ENCODE peak calls at places on chromosomes 11 and 22, in six cellular contexts. S is cerebellar nuclear complex; P is HS-27A; K is activated naive CD4-positive, alpha-beta T cell treated with Interleukin-2 at 50 U/mL for 16 hours; W is Caki2; D is mesenteric fat pad. A is an unnamed sample.
A peak's percentile ranks its signal among the peaks of the same experiment; 100 is the strongest.

GRCh38 chr11:8959546-8960166 is 4.6 kb downstream of the TMEM9B start:
- DNase-seq in P (peak; percentile 62), D (no peak), S (peak; percentile 7), K (peak; percentile 2), W (peak; percentile 61), A (no peak)

GRCh38 chr11:66744485-66745355 is 15.7 kb upstream of the SPTBN2 start:
- DNase-seq in D (peak; percentile 96), P (peak; percentile 39), K (peak; percentile 88), S (no peak), W (peak; percentile 75), A (peak; percentile 91)

GRCh38 chr11:10927533-10927932 is 69.7 kb upstream of the ZBED5 start:
- DNase-seq in K (no peak), W (peak; percentile 47), D (no peak), P (no peak), S (no peak), A (no peak)

GRCh38 chr22:50490531-50491308 is 4.1 kb downstream of the MIOX start:
- DNase-seq in K (no peak), P (no peak), S (no peak), D (no peak), W (no peak), A (no peak)

GRCh38 chr11:71300187-71300586 is 47.8 kb upstream of the SHANK2 start:
- DNase-seq in D (no peak), W (no peak), S (no peak), K (no peak), P (no peak), A (no peak)

GRCh38 chr11:110491577-110492352 is 62.0 kb downstream of the FDX1 start:
- DNase-seq in P (no peak), D (no peak), K (no peak), S (no peak), W (no peak), A (no peak)

GRCh38 chr11:78647986-78648875 is 73.6 kb upstream of the NARS2 start:
- DNase-seq in S (no peak), D (no peak), K (no peak), W (no peak), P (no peak), A (no peak)

GRCh38 chr11:47393163-47394049 is 15.0 kb upstream of the SLC39A13 start:
- DNase-seq in W (no peak), K (no peak), P (no peak), S (no peak), D (no peak), A (peak; percentile 48)

GRCh38 chr11:84719935-84720577 is 907.1 kb downstream of the DLG2 start:
- DNase-seq in S (peak; percentile 53), W (no peak), P (no peak), K (no peak), D (no peak), A (no peak)

GRCh38 chr11:116563028-116563712 is 209.6 kb downstream of the BUD13 start:
- DNase-seq in W (no peak), S (no peak), D (no peak), K (no peak), P (no peak), A (peak; percentile 50)

GRCh38 chr11:103696130-103696529 is 340.3 kb upstream of the DDI1 start:
- DNase-seq in K (no peak), P (no peak), S (no peak), D (no peak), W (no peak), A (no peak)

GRCh38 chr11:6284250-6284649 is 24.6 kb downstream of the CCKBR start:
- DNase-seq in K (no peak), S (no peak), D (no peak), P (no peak), W (no peak), A (no peak)

GRCh38 chr11:37087650-37088572 is 489.9 kb upstream of the RAG2 start:
- DNase-seq in D (no peak), W (no peak), P (no peak), S (no peak), K (no peak), A (no peak)

GRCh38 chr11:68312780-68313573 is 586 bp downstream of the LRP5 start:
- DNase-seq in S (no peak), W (no peak), D (no peak), K (peak; percentile 17), P (no peak), A (peak; percentile 78)

GRCh38 chr22:26169312-26170111 is at the start of gene SEZ6L:
- DNase-seq in W (no peak), P (no peak), K (no peak), D (no peak), S (no peak), A (no peak)

A was measured in pancreas.